ENCODE peak calls at places on chromosomes 3 and 15, in four cellular contexts. H is fibroblast of pulmonary artery, Y is IMR-90, D is mammary epithelial cell. I is an unnamed sample.

GRCh38 chr15:66072616-66073361 is 180.8 kb downstream of the MEGF11 start:
- DNase-seq in H (no peak), Y (no peak), D (no peak), I (no peak)

GRCh38 chr15:35979608-35980007 is 433.6 kb upstream of the DPH6 start:
- DNase-seq in H (no peak), Y (peak), D (no peak), I (no peak)

GRCh38 chr3:155244699-155245098 is 48.8 kb downstream of the STRIT1 start:
- DNase-seq in H (no peak), Y (no peak), D (no peak), I (no peak)

GRCh38 chr15:49232407-49232806 is 62.4 kb downstream of the GALK2 start:
- DNase-seq in H (no peak), Y (no peak), D (no peak), I (no peak)

GRCh38 chr3:67517781-67518180 is 136.6 kb downstream of the SUCLG2 start:
- DNase-seq in H (no peak), Y (no peak), D (no peak), I (no peak)

GRCh38 chr15:62601779-62602540 is 436.9 kb upstream of the C2CD4B start:
- DNase-seq in H (no peak), Y (peak), D (no peak), I (no peak)

GRCh38 chr15:62603757-62604156 is 438.7 kb upstream of the C2CD4B start:
- DNase-seq in H (peak), Y (no peak), D (peak), I (no peak)

GRCh38 chr3:194979173-194979572 is 291.8 kb downstream of the XXYLT1 start:
- DNase-seq in H (no peak), Y (no peak), D (no peak), I (no peak)

GRCh38 chr15:29921130-29921601 is 98.9 kb upstream of the TJP1 start:
- DNase-seq in H (no peak), Y (no peak), D (peak), I (no peak)

GRCh38 chr3:8085498-8085897 is 416.1 kb upstream of the LMCD1 start:
- DNase-seq in H (no peak), Y (no peak), D (no peak), I (no peak)

GRCh38 chr15:70475921-70476320 is 287.4 kb downstream of the UACA start:
- DNase-seq in H (no peak), Y (no peak), D (no peak), I (no peak)

GRCh38 chr3:96410006-96410730 is 404.2 kb upstream of the EPHA6 start:
- DNase-seq in H (no peak), Y (no peak), D (no peak), I (no peak)

GRCh38 chr15:40137011-40137906 is 23.6 kb upstream of the BUB1B start:
- DNase-seq in H (no peak), Y (no peak), D (no peak), I (no peak)

GRCh38 chr15:83248151-83248851 is 36.2 kb downstream of the BNC1 start:
- DNase-seq in H (peak), Y (peak), D (peak), I (peak)

GRCh38 chr3:14235896-14236295 is 57.3 kb downstream of the LSM3 start:
- DNase-seq in H (no peak), Y (no peak), D (no peak), I (no peak)

GRCh38 chr3:40243056-40243455 is 66.5 kb upstream of the EIF1B start:
- DNase-seq in H (no peak), Y (no peak), D (peak), I (no peak)

GRCh38 chr15:20341901-20342605 is 199.5 kb downstream of the GOLGA6L6 start:
- DNase-seq in H (peak), Y (no peak), D (peak), I (peak)

GRCh38 chr3:18111702-18112311 is 313.3 kb downstream of the SATB1 start:
- DNase-seq in H (no peak), Y (peak), D (peak), I (peak)

GRCh38 chr3:11907667-11908660 is 61.3 kb upstream of the TAMM41 start:
- DNase-seq in H (peak), Y (peak), D (no peak), I (no peak)

GRCh38 chr3:136734382-136735070 is 17.7 kb downstream of the STAG1 start:
- DNase-seq in H (peak), Y (no peak), D (no peak), I (peak)

GRCh38 chr3:14406336-14406735 is 3.9 kb downstream of the SLC6A6 start:
- DNase-seq in H (no peak), Y (no peak), D (no peak), I (no peak)

GRCh38 chr3:129507181-129507831 is 21.1 kb upstream of the RHO start:
- DNase-seq in H (no peak), Y (no peak), D (no peak), I (no peak)

GRCh38 chr3:124075758-124076157 is 83.8 kb upstream of the ROPN1 start:
- DNase-seq in H (no peak), Y (no peak), D (no peak), I (no peak)

GRCh38 chr3:25396686-25397085 is 31.4 kb upstream of the RARB start:
- DNase-seq in H (no peak), Y (no peak), D (no peak), I (no peak)

GRCh38 chr15:72318408-72318942 is 1.5 kb downstream of the CELF6 start:
- DNase-seq in H (no peak), Y (no peak), D (no peak), I (no peak)

GRCh38 chr15:63234479-63234878 is 42.9 kb upstream of the APH1B start:
- DNase-seq in H (peak), Y (peak), D (peak), I (no peak)

GRCh38 chr3:50164056-50164455 is 8.9 kb downstream of the SEMA3F start:
- DNase-seq in H (peak), Y (peak), D (peak), I (no peak)

GRCh38 chr3:55897573-55898224 is 410.6 kb upstream of the WNT5A start:
- DNase-seq in H (no peak), Y (peak), D (peak), I (no peak)
- TF ChIP-seq CTCF in H (no peak), Y (peak), D (peak), I (no peak)

GRCh38 chr3:104519968-104520655 is 846.6 kb upstream of the ALCAM start:
- DNase-seq in H (peak), Y (no peak), D (no peak), I (no peak)
- TF ChIP-seq CTCF in H (no peak), Y (no peak), D (no peak), I (no peak)

GRCh38 chr3:71944482-71944881 is 159.5 kb upstream of the PROK2 start:
- DNase-seq in H (no peak), Y (no peak), D (no peak), I (no peak)

GRCh38 chr3:71940523-71940922 is 155.6 kb upstream of the PROK2 start:
- DNase-seq in H (no peak), Y (no peak), D (no peak), I (no peak)

DNA sequence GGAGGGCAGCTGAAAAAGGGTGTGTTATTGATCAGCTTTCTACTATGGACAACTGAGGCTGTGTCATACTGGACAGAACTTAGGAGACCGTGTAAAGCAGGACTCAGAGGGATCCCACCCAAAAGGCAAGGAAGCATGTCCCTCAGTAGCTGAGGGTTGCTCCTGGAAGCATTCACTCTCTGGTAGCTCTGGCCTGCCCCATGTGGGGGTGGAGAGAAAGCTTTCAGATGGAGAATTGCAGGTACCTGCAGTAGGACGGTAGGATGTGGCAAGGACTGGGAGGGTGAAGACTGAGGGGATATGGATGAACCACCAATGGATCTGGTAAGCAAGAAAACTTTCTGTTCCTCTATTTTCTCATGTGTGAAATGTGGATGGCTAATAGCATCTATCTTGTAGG is 157.5 kb upstream of the PROK2 start:
- DNase-seq in H (no peak), Y (no peak), D (no peak), I (no peak)
- TF ChIP-seq CTCF in H (no peak), Y (no peak), D (no peak), I (no peak)

GRCh38 chr15:88541709-88542341 is 4.7 kb downstream of the DET1 start:
- DNase-seq in H (no peak), Y (no peak), D (no peak), I (no peak)

GRCh38 chr15:88543065-88543776 is 3.3 kb downstream of the DET1 start:
- DNase-seq in H (no peak), Y (peak), D (no peak), I (no peak)

GRCh38 chr15:88542342-88542733 is 4.1 kb downstream of the DET1 start:
- DNase-seq in H (peak), Y (no peak), D (no peak), I (no peak)

GRCh38 chr15:88546248-88547129 is at the start of gene DET1:
- DNase-seq in H (peak), Y (peak), D (peak), I (peak)
- TF ChIP-seq CTCF in H (peak), Y (peak), D (peak), I (peak)

GRCh38 chr3:113746069-113746954 is at the start of gene NAA50:
- DNase-seq in H (peak), Y (peak), D (peak), I (peak)
- TF ChIP-seq CTCF in H (no peak), Y (peak), D (no peak), I (no peak)

GRCh38 chr3:71244153-71245051 is 339.1 kb downstream of the FOXP1 start:
- DNase-seq in H (peak), Y (peak), D (no peak), I (no peak)
- TF ChIP-seq CTCF in H (no peak), Y (no peak), D (no peak), I (no peak)

I was measured in GM13976.